ENCODE peak calls at places on chromosome 4, in six cellular contexts. A is HCT116, E is SJSA1, S is body of pancreas, D is heart right ventricle, K is adrenal gland. R is an unnamed sample.
A peak's percentile ranks its signal among the peaks of the same experiment; 100 is the strongest.

GRCh38 chr4:3389186-3389878 is 52.4 kb upstream of the HGFAC start:
- DNase-seq in S (no peak), A (no peak), K (no peak), E (no peak), D (peak; percentile 9), R (no peak)

GRCh38 chr4:75169020-75169814 is 236.3 kb downstream of the PARM1 start:
- DNase-seq in K (no peak), S (no peak), A (no peak), D (no peak), E (no peak), R (peak; percentile 11)

GRCh38 chr4:165355900-165356300 is 22.9 kb upstream of the CPE start:
- DNase-seq in D (no peak), S (no peak), K (no peak), A (peak; percentile 59), E (no peak), R (no peak)

GRCh38 chr4:55561884-55562283 is 15.2 kb upstream of the CLOCK start:
- DNase-seq in K (no peak), A (no peak), S (no peak), D (no peak), E (no peak), R (no peak)

GRCh38 chr4:48904541-48905142 is 1.9 kb downstream of the OCIAD2 start:
- DNase-seq in E (no peak), S (no peak), K (no peak), A (no peak), D (no peak), R (no peak)

GRCh38 chr4:47213971-47214370 is 182.6 kb downstream of the GABRB1 start:
- DNase-seq in A (no peak), E (peak; percentile 58), K (no peak), D (no peak), S (no peak), R (no peak)

GRCh38 chr4:7398788-7399432 is 35.8 kb downstream of the PSAPL1 start:
- DNase-seq in K (peak; percentile 1), E (no peak), D (no peak), S (no peak), A (no peak), R (no peak)

GRCh38 chr4:100848865-100849264 is 331.0 kb upstream of the EMCN start:
- DNase-seq in K (no peak), A (peak; percentile 38), D (no peak), S (no peak), E (no peak), R (no peak)

GRCh38 chr4:82362565-82362964 is 11.2 kb downstream of the HNRNPD start:
- DNase-seq in K (no peak), S (no peak), A (no peak), E (no peak), D (no peak), R (no peak)

GRCh38 chr4:6914448-6914847 is 4.8 kb downstream of the TBC1D14 start:
- DNase-seq in E (no peak), A (no peak), D (no peak), S (no peak), K (no peak), R (no peak)

GRCh38 chr4:144667500-144667899 is 21.5 kb downstream of the HHIP start:
- DNase-seq in A (no peak), S (no peak), K (no peak), E (no peak), D (no peak), R (no peak)

GRCh38 chr4:167578906-167579305 is 344.6 kb upstream of the SPOCK3 start:
- DNase-seq in S (no peak), K (no peak), A (peak; percentile 13), E (no peak), D (no peak), R (no peak)

GRCh38 chr4:76784237-76784636 is 113.7 kb downstream of the SOWAHB start:
- DNase-seq in S (no peak), K (no peak), E (no peak), D (no peak), A (no peak), R (no peak)

GRCh38 chr4:57462843-57463242 is 352.7 kb upstream of the IGFBP7 start:
- DNase-seq in A (no peak), S (no peak), E (no peak), K (no peak), D (no peak), R (no peak)

GRCh38 chr4:134952775-134953174 is 751.2 kb upstream of the PABPC4L start:
- DNase-seq in D (no peak), K (no peak), E (no peak), S (no peak), A (no peak), R (no peak)

GRCh38 chr4:3420606-3420955 is 21.2 kb upstream of the HGFAC start:
- DNase-seq in E (no peak), S (no peak), D (no peak), K (no peak), A (no peak), R (no peak)

GRCh38 chr4:56730097-56730496 is 49.0 kb upstream of the HOPX start:
- DNase-seq in D (no peak), A (no peak), K (no peak), S (no peak), E (no peak), R (no peak)

GRCh38 chr4:61068745-61069144 is 131.4 kb upstream of the ADGRL3 start:
- DNase-seq in D (no peak), A (no peak), S (no peak), K (no peak), E (no peak), R (no peak)

GRCh38 chr4:48194986-48195773 is 61.1 kb upstream of the TXK start:
- DNase-seq in K (no peak), A (no peak), D (no peak), E (no peak), S (no peak), R (no peak)

GRCh38 chr4:7658297-7659204 is 223.8 kb upstream of the PSAPL1 start:
- DNase-seq in E (no peak), A (no peak), S (no peak), D (no peak), K (no peak), R (no peak)

GRCh38 chr4:114599231-114600065 is 841 bp downstream of the UGT8 start:
- DNase-seq in D (no peak), E (no peak), S (peak; percentile 46), K (no peak), A (peak; percentile 15), R (peak; percentile 11)

GRCh38 chr4:52269761-52270160 is 218.7 kb downstream of the SPATA18 start:
- DNase-seq in D (no peak), A (no peak), K (no peak), S (no peak), E (no peak), R (no peak)
- H3K4me1 ChIP-seq in D (peaks cover 8% of the 10 kb centered on the region), A (no peaks in the 10 kb centered on the region), K (no peaks in the 10 kb centered on the region), S (peaks cover 13% of the 10 kb centered on the region), E (no peaks in the 10 kb centered on the region), R (no peaks in the 10 kb centered on the region)

GRCh38 chr4:125392683-125393082 is 77.9 kb downstream of the FAT4 start:
- DNase-seq in E (no peak), D (no peak), S (no peak), A (no peak), K (no peak), R (no peak)
- H3K4me1 ChIP-seq in E (peaks cover 50% of the 10 kb centered on the region), D (peaks cover 64% of the 10 kb centered on the region), S (no peaks in the 10 kb centered on the region), A (peaks cover 2% of the 10 kb centered on the region), K (peaks cover 12% of the 10 kb centered on the region), R (no peaks in the 10 kb centered on the region)

GRCh38 chr4:36900446-36900987 is 344.0 kb upstream of the NWD2 start:
- DNase-seq in D (no peak), A (no peak), K (no peak), E (no peak), S (no peak), R (no peak)
- H3K4me1 ChIP-seq in D (no peaks in the 10 kb centered on the region), A (no peaks in the 10 kb centered on the region), K (no peaks in the 10 kb centered on the region), E (no peaks in the 10 kb centered on the region), S (no peaks in the 10 kb centered on the region), R (no peaks in the 10 kb centered on the region)

GRCh38 chr4:185835814-185836213 is 23.8 kb upstream of the SORBS2 start:
- DNase-seq in A (no peak), K (no peak), S (no peak), D (no peak), E (no peak), R (no peak)
- H3K4me1 ChIP-seq in A (peaks cover 23% of the 10 kb centered on the region), K (peaks cover 39% of the 10 kb centered on the region), S (peaks cover 93% of the 10 kb centered on the region), D (peaks cover 50% of the 10 kb centered on the region), E (peaks cover 63% of the 10 kb centered on the region), R (peaks cover 12% of the 10 kb centered on the region)

GRCh38 chr4:185734214-185734613 is 77.8 kb downstream of the SORBS2 start:
- DNase-seq in A (no peak), D (no peak), K (no peak), S (no peak), E (no peak), R (no peak)

GRCh38 chr4:185738038-185738552 is 73.9 kb downstream of the SORBS2 start:
- DNase-seq in S (no peak), E (no peak), A (no peak), D (no peak), K (peak; percentile 67), R (no peak)

GRCh38 chr4:185734930-185735329 is 77.1 kb downstream of the SORBS2 start:
- DNase-seq in S (no peak), E (no peak), D (no peak), A (no peak), K (no peak), R (no peak)

GRCh38 chr4:185737489-185738037 is 74.4 kb downstream of the SORBS2 start:
- DNase-seq in K (no peak), A (no peak), S (no peak), E (no peak), D (no peak), R (no peak)

DNA sequence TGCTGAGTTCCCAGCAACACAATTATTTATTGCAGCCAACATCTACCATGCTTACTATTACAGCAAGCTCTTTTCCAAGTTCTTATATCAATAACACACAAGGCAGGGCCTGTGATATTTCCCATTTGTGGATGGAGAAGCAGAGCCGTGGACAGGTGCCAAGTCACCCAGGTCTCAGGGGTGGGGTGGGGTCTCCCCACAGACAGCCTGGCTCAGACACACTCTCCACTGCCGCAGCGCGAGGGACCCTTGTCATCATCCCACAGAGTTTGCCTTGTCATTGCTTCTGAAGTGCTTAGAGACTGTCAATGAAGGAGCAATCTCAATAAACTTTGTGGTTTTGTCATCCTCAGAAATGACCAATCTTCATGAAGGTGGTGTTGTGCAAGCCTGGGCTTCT is 76.1 kb downstream of the SORBS2 start:
- DNase-seq in K (no peak), D (no peak), A (no peak), E (no peak), S (no peak), R (no peak)
- H3K4me1 ChIP-seq in K (peaks cover 67% of the 10 kb centered on the region), D (peaks cover 70% of the 10 kb centered on the region), A (no peaks in the 10 kb centered on the region), E (peaks cover 25% of the 10 kb centered on the region), S (peaks cover 61% of the 10 kb centered on the region), R (peaks cover 7% of the 10 kb centered on the region)

DNA sequence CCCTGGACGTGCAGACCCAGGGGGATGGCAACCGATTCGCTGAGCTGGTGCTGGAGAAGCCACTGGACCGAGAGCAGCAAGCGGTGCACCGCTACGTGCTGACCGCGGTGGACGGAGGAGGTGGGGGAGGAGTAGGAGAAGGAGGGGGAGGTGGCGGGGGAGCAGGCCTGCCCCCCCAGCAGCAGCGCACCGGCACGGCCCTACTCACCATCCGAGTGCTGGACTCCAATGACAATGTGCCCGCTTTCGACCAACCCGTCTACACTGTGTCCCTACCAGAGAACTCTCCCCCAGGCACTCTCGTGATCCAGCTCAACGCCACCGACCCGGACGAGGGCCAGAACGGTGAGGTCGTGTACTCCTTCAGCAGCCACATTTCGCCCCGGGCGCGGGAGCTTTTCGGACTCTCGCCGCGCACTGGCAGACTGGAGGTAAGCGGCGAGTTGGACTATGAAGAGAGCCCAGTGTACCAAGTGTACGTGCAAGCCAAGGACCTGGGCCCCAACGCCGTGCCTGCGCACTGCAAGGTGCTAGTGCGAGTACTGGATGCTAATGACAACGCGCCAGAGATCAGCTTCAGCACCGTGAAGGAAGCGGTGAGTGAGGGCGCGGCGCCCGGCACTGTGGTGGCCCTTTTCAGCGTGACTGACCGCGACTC is 1.7 kb downstream of the PCDH10 start:
- DNase-seq in D (no peak), A (no peak), K (no peak), E (no peak), S (no peak), R (no peak)
- H3K4me1 ChIP-seq in D (peaks cover 60% of the 10 kb centered on the region), A (no peaks in the 10 kb centered on the region), K (peaks cover 20% of the 10 kb centered on the region), E (no peaks in the 10 kb centered on the region), S (peaks cover 66% of the 10 kb centered on the region), R (peaks cover 5% of the 10 kb centered on the region)